ENCODE peak calls at places on chromosomes 7 and 10, in five cellular contexts. D, T, L, A and S are unnamed samples.

GRCh38 chr7:155749578-155749977 is 62.7 kb downstream of the SHH start:
- DNase-seq in D (no peak), T (no peak), A (no peak), L (no peak), S (no peak)

GRCh38 chr10:43263551-43264323 is 3.1 kb downstream of the RASGEF1A start:
- DNase-seq in T (no peak), A (no peak), D (no peak), L (peak; percentile 38), S (no peak)

GRCh38 chr7:39827571-39827970 is 122.5 kb upstream of the CDK13 start:
- DNase-seq in T (no peak), D (no peak), L (no peak), A (no peak), S (no peak)

GRCh38 chr10:104736006-104736405 is 94.9 kb downstream of the SORCS3 start:
- DNase-seq in A (no peak), L (no peak), D (no peak), T (no peak), S (no peak)

GRCh38 chr10:77151395-77151794 is 486.2 kb downstream of the KCNMA1 start:
- DNase-seq in T (no peak), A (no peak), D (no peak), L (no peak), S (no peak)

GRCh38 chr7:85851571-85852193 is 664.8 kb upstream of the SEMA3D start:
- DNase-seq in T (peak; percentile 69), L (peak; percentile 10), A (peak; percentile 81), D (peak; percentile 14), S (peak; percentile 66)

GRCh38 chr10:5282137-5282536 is 82.6 kb upstream of the UCN3 start:
- DNase-seq in A (no peak), T (no peak), L (no peak), D (no peak), S (no peak)

GRCh38 chr7:140640060-140640611 is 477 bp downstream of the DENND2A start:
- DNase-seq in D (peak; percentile 59), A (peak; percentile 32), T (peak; percentile 50), L (peak; percentile 78), S (no peak)

GRCh38 chr7:113968713-113969112 is 49.9 kb upstream of the PPP1R3A start:
- DNase-seq in A (no peak), T (no peak), D (no peak), L (no peak), S (no peak)

GRCh38 chr7:904847-905246 is 28.5 kb downstream of the GET4 start:
- DNase-seq in D (peak; percentile 68), A (peak; percentile 64), L (no peak), T (peak; percentile 40), S (peak; percentile 48)

GRCh38 chr7:45007571-45008328 is 7.7 kb downstream of the CCM2 start:
- DNase-seq in D (no peak), T (no peak), L (no peak), A (no peak), S (no peak)

GRCh38 chr10:7152982-7153381 is 257.9 kb downstream of the SFMBT2 start:
- DNase-seq in L (no peak), D (no peak), A (no peak), T (no peak), S (no peak)

GRCh38 chr7:72447465-72448204 is 35.5 kb upstream of the CALN1 start:
- DNase-seq in D (no peak), T (no peak), L (no peak), A (no peak), S (no peak)

GRCh38 chr7:28203498-28204240 is 23.1 kb upstream of the JAZF1 start:
- DNase-seq in L (no peak), T (no peak), D (no peak), A (peak; percentile 35), S (peak; percentile 83)

GRCh38 chr7:11474902-11475585 is 357.0 kb downstream of the THSD7A start:
- DNase-seq in T (no peak), D (no peak), L (peak; percentile 17), A (no peak), S (no peak)

GRCh38 chr10:52346394-52347326 is 32.6 kb downstream of the DKK1 start:
- DNase-seq in A (no peak), L (no peak), D (no peak), T (no peak), S (no peak)

GRCh38 chr7:65951837-65952578 is 30.0 kb downstream of the GUSB start:
- DNase-seq in L (no peak), A (peak; percentile 5), D (no peak), T (no peak), S (peak; percentile 41)

GRCh38 chr7:40244226-40244625 is 109.4 kb downstream of the SUGCT start:
- DNase-seq in L (no peak), D (no peak), T (no peak), A (no peak), S (no peak)

GRCh38 chr7:131219277-131220041 is 108.2 kb upstream of the MKLN1 start:
- DNase-seq in L (no peak), T (no peak), A (peak; percentile 75), D (no peak), S (no peak)

GRCh38 chr7:2728309-2729042 is 40.5 kb downstream of the AMZ1 start:
- DNase-seq in T (peak; percentile 59), D (no peak), A (no peak), L (no peak), S (no peak)

GRCh38 chr7:37083311-37084096 is 359.2 kb upstream of the AOAH start:
- DNase-seq in L (no peak), D (no peak), T (peak; percentile 46), A (peak; percentile 65), S (no peak)

GRCh38 chr7:22179442-22179879 is 177.5 kb downstream of the RAPGEF5 start:
- DNase-seq in D (peak; percentile 21), L (no peak), A (peak; percentile 31), T (no peak), S (peak; percentile 44)

GRCh38 chr7:150374472-150374871 is 4.7 kb upstream of the ZNF775 start:
- DNase-seq in L (no peak), T (no peak), A (no peak), D (no peak), S (no peak)

GRCh38 chr7:157497744-157498541 is 161.1 kb downstream of the DNAJB6 start:
- DNase-seq in D (no peak), A (no peak), L (no peak), T (no peak), S (no peak)

GRCh38 chr7:29854257-29854938 is 48.1 kb downstream of the WIPF3 start:
- DNase-seq in T (no peak), A (peak; percentile 45), L (peak; percentile 51), D (peak; percentile 84), S (peak; percentile 74)

GRCh38 chr10:126375926-126376554 is 12.2 kb downstream of the ADAM12 start:
- DNase-seq in T (peak; percentile 61), D (peak; percentile 33), L (no peak), A (no peak), S (peak; percentile 30)

GRCh38 chr10:119542357-119542989 is at the start of gene RGS10:
- DNase-seq in A (peak; percentile 70), L (peak; percentile 71), D (peak; percentile 87), T (peak; percentile 72), S (peak; percentile 75)

GRCh38 chr10:61760943-61761824 is 98.5 kb downstream of the CABCOCO1 start:
- DNase-seq in L (no peak), D (peak; percentile 50), T (peak; percentile 87), A (peak; percentile 79), S (peak; percentile 80)

GRCh38 chr10:46169736-46170135 is 117.1 kb upstream of the ANTXRL start:
- DNase-seq in A (no peak), L (no peak), D (no peak), T (no peak), S (no peak)

GRCh38 chr7:159227433-159227832 is 82.8 kb upstream of the VIPR2 start:
- DNase-seq in L (no peak), A (no peak), D (peak; percentile 80), T (no peak), S (no peak)

GRCh38 chr7:142957723-142958122 is 4.4 kb downstream of the KEL start:
- DNase-seq in A (no peak), D (no peak), L (no peak), T (no peak), S (no peak)

GRCh38 chr10:31698169-31698890 is 230.3 kb downstream of the ARHGAP12 start:
- DNase-seq in D (peak; percentile 14), L (no peak), T (peak; percentile 91), A (peak; percentile 99), S (peak; percentile 94)

GRCh38 chr7:51035696-51036095 is 253.0 kb upstream of the GRB10 start:
- DNase-seq in L (no peak), A (peak; percentile 41), T (peak; percentile 24), D (no peak), S (peak; percentile 70)

GRCh38 chr10:110805292-110805691 is 66.4 kb upstream of the PDCD4 start:
- DNase-seq in D (no peak), A (no peak), T (no peak), L (no peak), S (no peak)

GRCh38 chr7:55122263-55122662 is 103.4 kb downstream of the EGFR start:
- DNase-seq in A (no peak), T (no peak), D (no peak), L (no peak), S (no peak)

GRCh38 chr7:70316745-70317144 is 718.5 kb downstream of the AUTS2 start:
- DNase-seq in T (no peak), A (no peak), D (no peak), L (no peak), S (no peak)

GRCh38 chr10:48239618-48240017 is 34.9 kb downstream of the FRMPD2 start:
- DNase-seq in T (no peak), A (no peak), L (no peak), D (no peak), S (no peak)